ENCODE peak calls at places on chromosomes 16 and 17, in seven cellular contexts. C is left lung, A is heart right ventricle, Z is testis, Q is sigmoid colon, P is BJ, F is breast epithelium. G is an unnamed sample.

GRCh38 chr16:20323591-20324117 is 3.7 kb downstream of the GP2 start:
- DNase-seq in F (no peak), Q (no peak), Z (no peak), A (no peak), P (no peak), C (no peak), G (no peak)

GRCh38 chr16:2339521-2340484 is 725 bp downstream of the ABCA3 start:
- DNase-seq in Q (peak; percentile 83), A (peak; percentile 53), C (peak; percentile 88), F (no peak), Z (peak; percentile 71), P (no peak), G (peak; percentile 31)

GRCh38 chr16:17160285-17160854 is 310.4 kb downstream of the XYLT1 start:
- DNase-seq in A (no peak), Z (no peak), Q (no peak), P (no peak), F (no peak), C (no peak), G (no peak)

GRCh38 chr17:72515291-72516065 is 394.7 kb downstream of the SOX9 start:
- DNase-seq in Q (no peak), F (no peak), C (no peak), P (no peak), A (no peak), Z (peak; percentile 65), G (no peak)

GRCh38 chr16:15861996-15862395 is 5.2 kb upstream of the MYH11 start:
- DNase-seq in P (no peak), C (no peak), A (no peak), Z (no peak), Q (no peak), F (no peak), G (no peak)

GRCh38 chr16:85178006-85178591 is 65.8 kb upstream of the CIBAR2 start:
- DNase-seq in A (no peak), Q (no peak), Z (no peak), F (no peak), C (peak; percentile 68), P (no peak), G (no peak)

GRCh38 chr17:73017653-73018052 is 74.8 kb downstream of the SLC39A11 start:
- DNase-seq in A (no peak), Z (no peak), P (peak; percentile 30), F (no peak), Q (no peak), C (no peak), G (no peak)

GRCh38 chr17:57085448-57086068 is 512 bp downstream of the AKAP1 start:
- DNase-seq in Q (peak; percentile 84), Z (peak; percentile 56), C (peak; percentile 86), P (no peak), F (no peak), A (peak; percentile 59), G (peak; percentile 94)

GRCh38 chr16:82252582-82252981 is 82.6 kb upstream of the MPHOSPH6 start:
- DNase-seq in A (no peak), C (no peak), F (no peak), P (no peak), Z (no peak), Q (no peak), G (no peak)
- H3K27me3 ChIP-seq in A (no peaks in the 10 kb centered on the region), C (no peaks in the 10 kb centered on the region), F (no peaks in the 10 kb centered on the region), P (no peaks in the 10 kb centered on the region), Z (no peaks in the 10 kb centered on the region), Q (no peaks in the 10 kb centered on the region), G (no peaks in the 10 kb centered on the region)

DNA sequence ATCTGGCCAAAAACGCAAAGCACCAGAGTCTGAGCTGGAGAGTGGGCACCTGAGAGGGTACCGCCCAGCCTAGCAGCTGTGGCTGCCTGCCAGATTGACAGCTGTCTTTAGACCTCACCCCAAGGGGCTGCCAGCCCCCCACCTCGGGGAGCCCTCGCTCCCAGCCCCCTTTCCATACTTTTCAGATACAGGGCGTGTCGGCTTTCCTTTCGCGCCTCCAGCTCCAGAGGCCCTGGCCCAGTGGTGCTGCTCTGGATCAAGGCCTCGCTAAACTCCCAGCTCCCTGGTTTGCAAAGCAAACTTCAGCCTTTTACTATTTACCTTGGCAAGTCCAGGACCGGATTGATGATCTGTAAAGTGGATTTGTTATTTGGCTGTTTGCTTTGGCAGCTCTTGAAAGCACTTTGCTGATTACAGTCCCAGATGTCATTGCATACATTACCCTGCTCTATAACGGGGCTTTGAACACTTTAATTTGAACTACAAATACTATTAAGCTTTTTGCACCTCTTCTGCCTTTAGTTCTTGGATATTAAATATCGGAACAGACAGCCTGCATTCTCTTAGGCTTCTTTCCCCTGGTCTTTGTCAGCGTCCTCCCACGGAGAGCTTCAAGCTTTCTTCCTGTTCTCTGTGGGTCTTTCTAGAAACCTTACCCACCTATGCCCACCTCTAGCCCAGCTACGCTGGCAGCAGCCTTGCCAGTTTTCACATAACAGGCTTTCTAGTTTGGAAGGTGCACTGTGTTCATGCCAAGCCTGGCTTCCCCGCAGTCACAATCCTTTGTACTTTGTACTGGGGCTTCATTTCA is 63.6 kb upstream of the TBX2 start:
- DNase-seq in C (no peak), Z (no peak), A (no peak), F (no peak), Q (no peak), P (no peak), G (no peak)
- TF ChIP-seq CTCF in C (no peak), Z (no peak), A (no peak), F (no peak), Q (no peak), P (no peak), G (no peak)

DNA sequence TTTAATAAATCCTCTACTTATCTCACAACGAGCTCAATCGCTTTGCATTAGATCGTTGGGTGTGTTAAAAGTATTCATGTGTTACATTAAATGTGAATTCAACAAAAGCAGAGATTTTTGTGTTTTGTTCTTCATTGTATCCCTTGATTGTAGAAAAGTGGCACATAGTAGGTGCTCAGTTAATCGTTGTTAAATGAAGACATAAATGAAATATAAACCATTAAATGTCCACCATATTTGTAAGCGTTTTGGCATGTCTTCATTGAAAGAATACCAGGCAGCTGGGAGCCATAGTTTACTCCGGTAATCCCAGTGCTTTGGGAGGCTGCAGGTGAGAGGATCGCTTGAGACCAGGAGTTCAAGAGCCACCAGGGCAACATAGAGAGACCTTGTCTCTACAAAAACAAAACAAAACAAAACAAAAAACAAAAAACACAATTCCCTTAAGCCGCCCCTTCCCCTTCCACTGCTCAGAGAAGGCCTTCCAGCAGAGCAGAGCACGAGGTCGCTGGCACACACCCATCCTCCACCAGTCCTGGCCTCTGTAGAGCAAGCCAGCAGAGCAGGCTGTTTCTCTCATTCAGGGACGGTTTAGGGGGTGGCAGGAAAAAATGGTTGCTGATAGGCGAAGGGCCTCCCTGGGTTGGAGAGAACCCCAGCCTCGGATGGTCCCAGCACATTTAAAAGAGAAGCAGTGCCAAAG is 673 bp upstream of the CHD9 start:
- DNase-seq in Z (peak; percentile 74), A (peak; percentile 51), P (no peak), C (no peak), F (no peak), Q (peak; percentile 84), G (peak; percentile 60)
- H3K27me3 ChIP-seq in Z (no peaks in the 10 kb centered on the region), A (no peaks in the 10 kb centered on the region), P (no peaks in the 10 kb centered on the region), C (no peaks in the 10 kb centered on the region), F (no peaks in the 10 kb centered on the region), Q (no peaks in the 10 kb centered on the region), G (no peaks in the 10 kb centered on the region)

DNA sequence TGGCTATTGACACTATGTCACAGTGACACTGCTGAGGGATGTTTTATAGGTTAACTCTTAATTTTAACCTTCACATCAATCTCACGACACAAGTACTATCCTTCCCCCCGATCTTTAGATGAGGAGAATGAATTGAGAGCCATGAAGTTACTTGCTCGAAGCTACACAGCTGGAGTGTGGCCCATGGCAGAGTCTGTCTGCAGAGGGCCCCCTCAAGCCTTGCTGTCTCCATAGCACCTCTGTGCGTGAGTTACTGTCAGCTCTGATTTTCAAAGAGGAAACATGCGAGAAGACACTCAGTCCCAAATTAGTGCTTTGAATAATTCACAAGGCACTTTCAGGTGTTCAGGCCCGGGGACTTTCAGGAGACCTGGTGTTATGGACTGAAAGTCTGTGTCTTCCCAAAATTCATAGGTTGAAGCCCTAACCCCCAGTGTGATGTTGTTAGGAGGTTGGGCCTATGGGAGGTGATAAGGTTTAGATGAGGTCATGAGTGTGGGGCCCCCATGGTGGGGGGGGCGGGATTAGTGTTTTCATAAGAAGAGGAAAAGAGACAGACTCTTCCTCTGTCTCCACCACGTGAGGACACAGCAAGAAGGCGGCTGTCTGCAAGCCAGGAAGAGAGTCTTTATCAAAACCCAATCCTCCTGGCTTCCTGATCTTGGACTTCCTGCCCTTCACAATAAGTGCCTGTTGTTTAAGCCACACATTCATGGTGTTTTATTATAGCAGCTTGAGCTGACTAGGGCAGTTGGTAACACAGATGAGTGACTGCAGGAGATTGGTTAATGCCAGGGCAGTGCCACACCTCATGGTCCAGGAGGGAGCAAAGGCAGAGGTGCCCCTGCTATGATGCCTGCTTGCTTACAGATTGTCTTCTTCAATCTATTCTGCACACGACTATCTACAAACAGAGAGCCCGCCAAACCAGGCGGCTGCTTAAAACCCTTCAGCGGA is 281.8 kb downstream of the HAPSTR1 start:
- DNase-seq in Z (no peak), F (no peak), Q (no peak), P (no peak), C (no peak), A (no peak), G (no peak)
- TF ChIP-seq CTCF in Z (no peak), F (no peak), Q (no peak), P (no peak), C (no peak), A (no peak), G (no peak)

GRCh38 chr17:48554412-48555090 is 9.6 kb upstream of the HOXB2 start:
- DNase-seq in Z (no peak), Q (peak; percentile 71), P (no peak), F (no peak), A (no peak), C (no peak), G (no peak)

GRCh38 chr17:48556534-48557401 is 11.9 kb upstream of the HOXB2 start:
- DNase-seq in C (no peak), P (no peak), Q (no peak), Z (no peak), F (no peak), A (no peak), G (no peak)

GRCh38 chr17:48555183-48555615 is 10.3 kb upstream of the HOXB2 start:
- DNase-seq in Q (no peak), Z (no peak), P (no peak), A (no peak), C (no peak), F (no peak), G (no peak)

GRCh38 chr17:48553837-48554236 is 8.9 kb upstream of the HOXB2 start:
- DNase-seq in Z (no peak), Q (no peak), F (no peak), A (no peak), P (no peak), C (no peak), G (no peak)

GRCh38 chr17:48555616-48556533 is 11.0 kb upstream of the HOXB2 start:
- DNase-seq in Z (no peak), F (no peak), C (no peak), Q (peak; percentile 63), A (no peak), P (no peak), G (no peak)
- H3K27me3 ChIP-seq in Z (no peaks in the 10 kb centered on the region), F (no peaks in the 10 kb centered on the region), C (peaks cover 99% of the 10 kb centered on the region), Q (no peaks in the 10 kb centered on the region), A (no peaks in the 10 kb centered on the region), P (peaks cover 38% of the 10 kb centered on the region), G (no peaks in the 10 kb centered on the region)

GRCh38 chr17:27494192-27495091 is 38.2 kb downstream of the KSR1 start:
- DNase-seq in F (peak; percentile 64), C (peak; percentile 83), Q (peak; percentile 83), A (peak; percentile 23), Z (no peak), P (no peak), G (no peak)
- TF ChIP-seq CTCF in F (peak; percentile 65), C (no peak), Q (no peak), A (peak; percentile 26), Z (no peak), P (no peak), G (peak; percentile 19)

G was measured in Peyer's patch.